ENCODE peak calls at places on chromosomes 12 and 14, in eight cellular contexts. T is tibial nerve, S is tibial artery, C is PC-3, G is left lung, J is uterus, I is transverse colon, D is AG04450. F is an unnamed sample. For H3K9me3, the result is how much of the 10 kb centered on the place peaks cover.

GRCh38 chr12:122474324-122474716 is 26.4 kb downstream of the ZCCHC8 start:
- DNase-seq in T (no peak), S (no peak), C (no peak), G (no peak), J (peak), I (no peak), D (no peak), F (no peak)

GRCh38 chr12:129659927-129660326 is 243.9 kb downstream of the TMEM132D start:
- DNase-seq in T (no peak), S (no peak), C (no peak), G (no peak), J (no peak), I (peak), D (no peak), F (no peak)

GRCh38 chr12:6551496-6552139 is 4.2 kb downstream of the IFFO1 start:
- DNase-seq in T (no peak), S (no peak), C (no peak), G (no peak), J (peak), I (no peak), D (no peak), F (no peak)

GRCh38 chr12:132664206-132665148 is 22.7 kb downstream of the POLE start:
- DNase-seq in T (no peak), S (peak), C (no peak), G (no peak), J (no peak), I (no peak), D (no peak), F (no peak)

GRCh38 chr14:68633131-68633991 is 159.5 kb downstream of the ZFP36L1 start:
- DNase-seq in T (no peak), S (peak), C (no peak), G (no peak), J (peak), I (no peak), D (no peak), F (peak)

GRCh38 chr14:28867571-28867970 is 101.0 kb downstream of the FOXG1 start:
- DNase-seq in T (no peak), S (no peak), C (no peak), G (no peak), J (no peak), I (no peak), D (no peak), F (no peak)

GRCh38 chr14:91873476-91874265 is 6.3 kb upstream of the TC2N start:
- DNase-seq in T (no peak), S (no peak), C (peak), G (no peak), J (no peak), I (peak), D (no peak), F (no peak)

GRCh38 chr12:113422030-113422900 is at the start of gene SDSL:
- DNase-seq in T (no peak), S (peak), C (peak), G (peak), J (peak), I (peak), D (peak), F (peak)

GRCh38 chr12:122526683-122527477 is at the start of the genes KNTC1 and RSRC2:
- DNase-seq in T (peak), S (peak), C (peak), G (peak), J (peak), I (peak), D (peak), F (peak)

GRCh38 chr12:127383281-127383680 is 883.7 kb upstream of the TMEM132C start:
- DNase-seq in T (no peak), S (no peak), C (peak), G (no peak), J (no peak), I (no peak), D (no peak), F (no peak)

GRCh38 chr12:113860950-113861349 is 105.2 kb downstream of the RBM19 start:
- DNase-seq in T (no peak), S (no peak), C (no peak), G (no peak), J (no peak), I (no peak), D (peak), F (no peak)

GRCh38 chr14:103729496-103730448 is 14.2 kb downstream of the ZFYVE21 start:
- DNase-seq in T (no peak), S (no peak), C (no peak), G (no peak), J (no peak), I (no peak), D (no peak), F (peak)

GRCh38 chr12:66804555-66804954 is 125.7 kb upstream of the GRIP1 start:
- DNase-seq in T (no peak), S (no peak), C (no peak), G (no peak), J (no peak), I (no peak), D (no peak), F (no peak)

GRCh38 chr14:101069666-101070362 is 166.3 kb upstream of the RTL1 start:
- DNase-seq in T (peak), S (peak), C (no peak), G (peak), J (peak), I (peak), D (no peak), F (no peak)

GRCh38 chr14:20680843-20681347 is 3.5 kb upstream of the RNASE4 start:
- DNase-seq in T (no peak), S (no peak), C (peak), G (no peak), J (no peak), I (peak), D (no peak), F (no peak)

GRCh38 chr14:59161571-59162175 is 26.8 kb upstream of the DAAM1 start:
- DNase-seq in T (no peak), S (peak), C (peak), G (no peak), J (peak), I (no peak), D (peak), F (no peak)

GRCh38 chr14:23861666-23862065 is 91.9 kb upstream of the DHRS4 start:
- DNase-seq in T (no peak), S (no peak), C (no peak), G (no peak), J (no peak), I (no peak), D (no peak), F (peak)

GRCh38 chr14:68977741-68978549 is 1.2 kb downstream of the ACTN1 start:
- DNase-seq in T (peak), S (peak), C (peak), G (peak), J (peak), I (peak), D (peak), F (peak)

GRCh38 chr12:38138225-38139221 is 178.1 kb upstream of the ALG10B start:
- DNase-seq in T (peak), S (no peak), C (peak), G (peak), J (peak), I (peak), D (peak), F (no peak)

GRCh38 chr12:47763481-47764344 is 5.0 kb upstream of the RAPGEF3 start:
- DNase-seq in T (no peak), S (no peak), C (no peak), G (no peak), J (no peak), I (no peak), D (no peak), F (peak)

GRCh38 chr12:47139010-47139681 is 59.4 kb upstream of the AMIGO2 start:
- DNase-seq in T (no peak), S (no peak), C (no peak), G (no peak), J (no peak), I (no peak), D (no peak), F (no peak)

GRCh38 chr12:107884769-107885694 is 110.5 kb downstream of the ASCL4 start:
- DNase-seq in T (no peak), S (no peak), C (peak), G (peak), J (no peak), I (peak), D (peak), F (peak)

GRCh38 chr14:100653409-100653808 is 66.2 kb upstream of the BEGAIN start:
- DNase-seq in T (no peak), S (no peak), C (no peak), G (no peak), J (no peak), I (no peak), D (no peak), F (no peak)

GRCh38 chr12:2689879-2690278 is 104.9 kb upstream of the FKBP4 start:
- DNase-seq in T (no peak), S (no peak), C (no peak), G (no peak), J (no peak), I (no peak), D (no peak), F (no peak)

GRCh38 chr14:50944647-50945413 is 547 bp upstream of the PYGL start:
- DNase-seq in T (peak), S (peak), C (peak), G (peak), J (peak), I (peak), D (no peak), F (peak)

GRCh38 chr12:57008113-57008687 is 1.9 kb upstream of the ZBTB39 start:
- DNase-seq in T (no peak), S (no peak), C (peak), G (no peak), J (no peak), I (no peak), D (peak), F (no peak)

GRCh38 chr14:80901813-80902212 is 39.7 kb downstream of the CEP128 start:
- DNase-seq in T (no peak), S (no peak), C (no peak), G (no peak), J (no peak), I (no peak), D (no peak), F (no peak)

GRCh38 chr14:92489394-92490238 is 24.0 kb upstream of the RIN3 start:
- DNase-seq in T (no peak), S (no peak), C (no peak), G (no peak), J (no peak), I (no peak), D (no peak), F (no peak)

GRCh38 chr12:78290606-78291345 is 460.1 kb downstream of the NAV3 start:
- DNase-seq in T (no peak), S (no peak), C (peak), G (no peak), J (no peak), I (no peak), D (peak), F (no peak)

GRCh38 chr12:54300732-54301427 is at the start of gene NFE2:
- DNase-seq in T (no peak), S (no peak), C (peak), G (peak), J (no peak), I (peak), D (peak), F (peak)

GRCh38 chr12:49767333-49767732 is 26.0 kb downstream of the TMBIM6 start:
- DNase-seq in T (no peak), S (no peak), C (no peak), G (no peak), J (no peak), I (no peak), D (no peak), F (no peak)

GRCh38 chr12:111404362-111405148 is 1.2 kb upstream of the SH2B3 start:
- DNase-seq in T (no peak), S (peak), C (no peak), G (no peak), J (peak), I (no peak), D (no peak), F (no peak)

GRCh38 chr14:104923596-104924420 is 871 bp upstream of the PLD4 start:
- DNase-seq in T (no peak), S (no peak), C (no peak), G (no peak), J (no peak), I (no peak), D (no peak), F (no peak)

GRCh38 chr14:39957987-39958386 is 525.8 kb upstream of the FBXO33 start:
- DNase-seq in T (no peak), S (no peak), C (no peak), G (no peak), J (no peak), I (no peak), D (no peak), F (no peak)

GRCh38 chr14:39956372-39956771 is 524.1 kb upstream of the FBXO33 start:
- DNase-seq in T (no peak), S (no peak), C (peak), G (no peak), J (no peak), I (no peak), D (no peak), F (no peak)

DNA sequence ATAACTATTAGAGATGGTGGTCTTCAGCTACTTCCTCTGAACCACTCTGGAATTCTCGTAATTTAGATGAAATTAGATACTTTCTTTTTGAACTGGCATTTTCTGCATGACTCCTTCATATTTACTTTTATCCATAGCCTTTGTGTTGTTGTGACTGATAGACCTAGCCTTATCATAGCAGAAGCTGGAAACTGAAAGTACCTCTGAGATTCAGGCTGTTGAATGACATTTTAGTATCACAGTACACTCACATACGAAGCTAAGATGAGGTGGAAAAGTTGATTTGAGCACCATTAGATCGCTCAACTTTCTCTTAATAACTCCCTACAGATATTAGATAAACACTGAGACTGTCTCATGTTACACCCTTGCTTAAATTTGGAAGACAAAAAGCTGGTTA is 525.1 kb upstream of the FBXO33 start:
- DNase-seq in T (no peak), S (no peak), C (no peak), G (no peak), J (no peak), I (no peak), D (no peak), F (no peak)
- H3K9me3 ChIP-seq in T (under half), S (under half), C (under half), G (under half), J (under half), I (under half), D (under half), F (under half)

DNA sequence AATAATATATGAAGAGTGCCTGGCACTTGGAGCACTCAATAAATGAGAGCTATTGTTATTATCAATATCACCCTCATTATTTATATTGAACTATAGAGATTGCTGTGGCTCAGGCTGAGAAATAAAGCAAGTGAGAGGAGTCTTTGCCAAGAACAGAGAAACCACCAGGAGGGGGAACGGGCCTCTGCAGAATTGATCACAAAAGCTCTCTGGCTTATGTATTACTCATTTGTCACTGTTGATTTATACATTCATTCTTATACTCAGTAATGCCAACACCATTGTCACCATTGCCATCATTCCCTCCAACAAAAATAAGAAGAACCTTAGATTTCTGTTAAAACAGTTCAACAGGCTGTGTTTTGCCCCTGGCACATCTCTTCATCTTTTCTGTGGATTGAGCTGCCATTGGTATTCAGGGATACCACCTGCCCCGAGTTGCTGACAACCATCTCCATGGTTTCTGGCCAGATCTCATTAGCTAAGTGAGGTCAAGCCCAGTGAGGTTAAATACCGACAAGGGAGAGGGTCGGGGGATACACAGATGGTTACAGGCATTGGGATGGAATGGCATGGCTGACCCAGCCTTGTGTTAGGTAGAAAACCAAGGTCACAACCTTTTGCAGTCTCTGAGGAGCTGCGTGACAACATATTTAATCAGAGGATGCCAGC is 21.8 kb upstream of the PCNX1 start:
- DNase-seq in T (no peak), S (no peak), C (no peak), G (no peak), J (no peak), I (no peak), D (no peak), F (no peak)
- TF ChIP-seq CTCF in T (no peak), S (no peak), C (no peak), G (no peak), J (no peak), I (no peak), D (no peak), F (no peak)

GRCh38 chr14:26200675-26201074 is 397.2 kb downstream of the NOVA1 start:
- DNase-seq in T (no peak), S (no peak), C (peak), G (no peak), J (no peak), I (no peak), D (no peak), F (no peak)
- H3K9me3 ChIP-seq in T (under half), S (under half), C (under half), G (under half), J (under half), I (under half), D (under half), F (under half)

GRCh38 chr14:90058876-90059458 is 2.8 kb upstream of the KCNK13 start:
- DNase-seq in T (no peak), S (no peak), C (no peak), G (no peak), J (no peak), I (no peak), D (no peak), F (no peak)

GRCh38 chr14:90060965-90061848 is 587 bp upstream of the KCNK13 start:
- DNase-seq in T (no peak), S (no peak), C (no peak), G (no peak), J (no peak), I (no peak), D (no peak), F (peak)

GRCh38 chr14:90062852-90063539 is 1.2 kb downstream of the KCNK13 start:
- DNase-seq in T (no peak), S (no peak), C (no peak), G (no peak), J (no peak), I (no peak), D (no peak), F (no peak)

GRCh38 chr14:90061849-90062794 is at the start of gene KCNK13:
- DNase-seq in T (no peak), S (no peak), C (peak), G (no peak), J (no peak), I (peak), D (no peak), F (no peak)

DNA sequence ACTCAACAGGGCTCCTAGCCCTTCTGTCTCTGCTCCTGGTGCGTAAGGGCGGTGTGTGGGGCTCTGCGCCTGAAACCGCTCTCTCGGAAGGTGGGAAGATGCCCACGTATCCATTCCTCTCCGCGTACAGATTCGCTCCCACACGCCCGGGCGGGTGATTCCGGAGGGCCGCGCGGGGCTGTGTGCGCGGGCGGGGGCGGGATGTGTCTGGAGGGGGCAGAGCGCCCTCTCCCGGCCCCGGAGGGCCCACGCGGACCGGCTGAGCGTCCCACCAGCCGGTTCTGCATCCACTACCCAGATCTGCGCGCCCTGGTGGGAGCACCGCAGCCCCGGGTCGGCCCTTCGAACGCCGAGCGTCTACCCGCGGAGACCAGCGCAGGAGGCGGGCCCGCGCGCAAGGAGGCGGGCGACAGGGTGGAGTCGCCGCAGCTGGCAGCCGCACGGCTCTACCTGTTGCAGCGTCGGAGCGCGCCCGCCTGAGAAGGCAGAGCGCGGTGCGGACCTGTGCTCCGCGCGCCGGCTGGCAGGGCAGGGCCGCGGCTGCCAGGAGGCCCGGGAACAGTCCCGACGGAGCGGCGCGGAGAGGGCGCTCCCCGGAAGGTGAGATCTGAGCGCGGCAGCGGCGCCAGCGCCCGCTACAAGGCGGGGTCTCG is 1.4 kb upstream of the KCNK13 start:
- DNase-seq in T (no peak), S (no peak), C (peak), G (peak), J (no peak), I (peak), D (no peak), F (peak)
- TF ChIP-seq CTCF in T (no peak), S (no peak), C (peak), G (peak), J (no peak), I (no peak), D (peak), F (peak)

GRCh38 chr14:31173120-31173837 is 34.3 kb downstream of the HECTD1 start:
- DNase-seq in T (no peak), S (no peak), C (no peak), G (no peak), J (no peak), I (no peak), D (no peak), F (no peak)
- H3K9me3 ChIP-seq in T (under half), S (under half), C (under half), G (under half), J (under half), I (under half), D (under half), F (under half)

DNA sequence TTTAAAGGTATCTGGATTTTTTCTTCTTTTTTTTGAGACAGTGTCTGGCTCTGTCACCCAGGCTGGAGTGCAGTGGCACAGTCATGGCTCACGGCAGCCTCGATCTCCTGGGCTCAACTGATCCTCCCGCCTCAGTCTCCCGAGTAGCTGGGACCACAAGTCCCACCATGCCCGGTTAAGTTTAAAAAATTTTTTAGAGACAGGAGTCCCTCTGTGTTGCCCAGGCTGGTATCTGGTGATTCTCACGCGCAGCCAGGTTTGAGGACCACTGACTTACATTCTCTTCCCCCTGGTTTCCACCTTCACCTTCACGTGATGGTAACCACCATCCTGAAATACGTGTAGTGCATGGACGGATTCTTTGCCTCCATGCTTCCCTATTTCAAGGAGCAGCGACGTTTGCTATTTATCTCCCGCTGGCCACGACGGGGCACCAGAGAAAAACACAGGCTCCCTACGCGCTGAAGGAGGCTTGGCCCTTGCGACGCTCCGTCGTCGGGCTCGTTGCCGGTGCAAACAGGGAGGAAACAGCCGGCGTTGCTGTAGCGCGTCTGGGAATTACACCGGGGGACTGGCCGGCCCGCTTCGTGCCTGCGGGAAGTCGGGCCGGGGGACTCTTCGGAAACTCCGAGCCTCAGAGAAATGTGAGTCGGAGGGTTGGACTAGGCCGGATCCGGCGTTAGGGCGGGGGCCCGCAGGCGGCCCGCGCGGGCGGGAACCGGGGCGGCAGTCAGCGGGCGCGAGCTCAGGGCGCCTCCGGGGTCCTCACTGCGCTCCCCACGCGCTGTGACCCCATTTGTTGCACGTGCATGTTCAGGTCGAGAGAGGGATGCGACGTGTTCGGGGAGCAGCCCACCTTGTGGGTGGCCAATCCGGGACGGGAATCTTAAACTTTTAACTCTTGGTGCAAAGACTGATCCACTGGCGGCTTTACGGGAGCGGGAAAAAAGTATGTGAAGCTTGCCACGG is at the start of gene TCHP:
- DNase-seq in T (peak), S (peak), C (peak), G (peak), J (peak), I (peak), D (peak), F (peak)
- TF ChIP-seq CTCF in T (peak), S (no peak), C (peak), G (no peak), J (peak), I (peak), D (peak), F (no peak)